ENCODE peak calls at places on chromosome 1, in eight cellular contexts. One of them, this sample, is unnamed. For H3K36me3, the result is how much of the 10 kb centered on the place peaks cover.

GRCh38 chr1:180863158-180863775 is 49.4 kb upstream of the KIAA1614 start:
- DNase-seq in lung: no peak
- DNase-seq in IMR-90: peak
- DNase-seq in trophoblast cell: peak
- DNase-seq in GM23338: peak
- DNase-seq in osteoblast: peak
- DNase-seq in mammary epithelial cell: peak
- DNase-seq in left ventricle myocardium inferior: no peak
- DNase-seq in this sample: no peak

GRCh38 chr1:53138991-53139884 is 3.2 kb downstream of the SLC1A7 start:
- DNase-seq in left ventricle myocardium inferior: no peak
- DNase-seq in mammary epithelial cell: no peak
- DNase-seq in trophoblast cell: no peak
- DNase-seq in GM23338: no peak
- DNase-seq in lung: no peak
- DNase-seq in IMR-90: peak
- DNase-seq in osteoblast: no peak
- DNase-seq in this sample: no peak

GRCh38 chr1:155326020-155326526 is 5.4 kb downstream of the RUSC1 start:
- DNase-seq in trophoblast cell: no peak
- DNase-seq in lung: no peak
- DNase-seq in GM23338: no peak
- DNase-seq in left ventricle myocardium inferior: no peak
- DNase-seq in IMR-90: no peak
- DNase-seq in osteoblast: peak
- DNase-seq in mammary epithelial cell: no peak
- DNase-seq in this sample: no peak

GRCh38 chr1:102970496-102971078 is 137.7 kb downstream of the COL11A1 start:
- DNase-seq in IMR-90: peak
- DNase-seq in GM23338: peak
- DNase-seq in left ventricle myocardium inferior: no peak
- DNase-seq in lung: no peak
- DNase-seq in osteoblast: peak
- DNase-seq in mammary epithelial cell: peak
- DNase-seq in trophoblast cell: peak
- DNase-seq in this sample: no peak

GRCh38 chr1:75786901-75787455 is 922 bp downstream of the RABGGTB start:
- DNase-seq in left ventricle myocardium inferior: no peak
- DNase-seq in IMR-90: no peak
- DNase-seq in lung: no peak
- DNase-seq in osteoblast: no peak
- DNase-seq in mammary epithelial cell: no peak
- DNase-seq in GM23338: no peak
- DNase-seq in trophoblast cell: no peak
- DNase-seq in this sample: no peak

GRCh38 chr1:160342953-160343869 is at the start of the genes COPA and NCSTN:
- DNase-seq in trophoblast cell: peak
- DNase-seq in osteoblast: peak
- DNase-seq in IMR-90: peak
- DNase-seq in mammary epithelial cell: peak
- DNase-seq in left ventricle myocardium inferior: peak
- DNase-seq in GM23338: peak
- DNase-seq in lung: peak
- DNase-seq in this sample: peak

GRCh38 chr1:201659576-201659975 is 120.6 kb downstream of the NAV1 start:
- DNase-seq in osteoblast: no peak
- DNase-seq in lung: no peak
- DNase-seq in GM23338: no peak
- DNase-seq in IMR-90: no peak
- DNase-seq in left ventricle myocardium inferior: no peak
- DNase-seq in trophoblast cell: no peak
- DNase-seq in mammary epithelial cell: no peak
- DNase-seq in this sample: no peak

GRCh38 chr1:53140451-53140850 is 2.0 kb downstream of the SLC1A7 start:
- DNase-seq in IMR-90: no peak
- DNase-seq in lung: no peak
- DNase-seq in GM23338: no peak
- DNase-seq in osteoblast: peak
- DNase-seq in mammary epithelial cell: no peak
- DNase-seq in left ventricle myocardium inferior: no peak
- DNase-seq in trophoblast cell: no peak
- DNase-seq in this sample: no peak

GRCh38 chr1:182392045-182393028 is 747 bp upstream of the GLUL start:
- DNase-seq in trophoblast cell: no peak
- DNase-seq in IMR-90: peak
- DNase-seq in osteoblast: peak
- DNase-seq in left ventricle myocardium inferior: peak
- DNase-seq in mammary epithelial cell: peak
- DNase-seq in lung: peak
- DNase-seq in GM23338: peak
- DNase-seq in this sample: no peak

GRCh38 chr1:197320991-197321531 is 53.0 kb downstream of the CRB1 start:
- DNase-seq in GM23338: no peak
- DNase-seq in left ventricle myocardium inferior: no peak
- DNase-seq in mammary epithelial cell: peak
- DNase-seq in osteoblast: peak
- DNase-seq in lung: no peak
- DNase-seq in IMR-90: peak
- DNase-seq in trophoblast cell: no peak
- DNase-seq in this sample: peak

GRCh38 chr1:95278173-95278988 is 44.4 kb downstream of the RWDD3 start:
- DNase-seq in IMR-90: no peak
- DNase-seq in mammary epithelial cell: no peak
- DNase-seq in GM23338: no peak
- DNase-seq in osteoblast: peak
- DNase-seq in lung: no peak
- DNase-seq in trophoblast cell: no peak
- DNase-seq in left ventricle myocardium inferior: no peak
- DNase-seq in this sample: no peak

GRCh38 chr1:243230914-243231313 is 24.2 kb downstream of the CEP170 start:
- DNase-seq in GM23338: peak
- DNase-seq in left ventricle myocardium inferior: no peak
- DNase-seq in trophoblast cell: no peak
- DNase-seq in IMR-90: peak
- DNase-seq in mammary epithelial cell: peak
- DNase-seq in osteoblast: no peak
- DNase-seq in lung: no peak
- DNase-seq in this sample: no peak

GRCh38 chr1:26291433-26291832 is 11.5 kb downstream of the SH3BGRL3 start:
- DNase-seq in lung: no peak
- DNase-seq in IMR-90: no peak
- DNase-seq in osteoblast: no peak
- DNase-seq in left ventricle myocardium inferior: no peak
- DNase-seq in GM23338: no peak
- DNase-seq in trophoblast cell: no peak
- DNase-seq in mammary epithelial cell: no peak
- DNase-seq in this sample: no peak

GRCh38 chr1:160623860-160624259 is 23.0 kb downstream of the SLAMF1 start:
- DNase-seq in left ventricle myocardium inferior: no peak
- DNase-seq in osteoblast: no peak
- DNase-seq in lung: no peak
- DNase-seq in IMR-90: no peak
- DNase-seq in trophoblast cell: no peak
- DNase-seq in mammary epithelial cell: no peak
- DNase-seq in GM23338: no peak
- DNase-seq in this sample: no peak

GRCh38 chr1:203117611-203118575 is 9.6 kb upstream of the ADORA1 start:
- DNase-seq in IMR-90: peak
- DNase-seq in osteoblast: peak
- DNase-seq in mammary epithelial cell: peak
- DNase-seq in left ventricle myocardium inferior: peak
- DNase-seq in lung: peak
- DNase-seq in trophoblast cell: peak
- DNase-seq in GM23338: peak
- DNase-seq in this sample: peak

GRCh38 chr1:227924168-227924837 is 23.4 kb downstream of the WNT9A start:
- DNase-seq in mammary epithelial cell: no peak
- DNase-seq in osteoblast: peak
- DNase-seq in lung: no peak
- DNase-seq in trophoblast cell: no peak
- DNase-seq in GM23338: no peak
- DNase-seq in left ventricle myocardium inferior: no peak
- DNase-seq in IMR-90: no peak
- DNase-seq in this sample: no peak

GRCh38 chr1:42730988-42731387 is 9.0 kb downstream of the CLDN19 start:
- DNase-seq in trophoblast cell: peak
- DNase-seq in osteoblast: no peak
- DNase-seq in IMR-90: no peak
- DNase-seq in lung: no peak
- DNase-seq in mammary epithelial cell: peak
- DNase-seq in left ventricle myocardium inferior: no peak
- DNase-seq in GM23338: peak
- DNase-seq in this sample: no peak

GRCh38 chr1:215032911-215033310 is 49.6 kb upstream of the KCNK2 start:
- DNase-seq in mammary epithelial cell: no peak
- DNase-seq in lung: no peak
- DNase-seq in trophoblast cell: no peak
- DNase-seq in left ventricle myocardium inferior: no peak
- DNase-seq in osteoblast: no peak
- DNase-seq in GM23338: no peak
- DNase-seq in IMR-90: no peak
- DNase-seq in this sample: no peak

GRCh38 chr1:95003433-95003738 is 69.4 kb downstream of the ALG14 start:
- DNase-seq in IMR-90: peak
- DNase-seq in osteoblast: no peak
- DNase-seq in mammary epithelial cell: no peak
- DNase-seq in trophoblast cell: no peak
- DNase-seq in left ventricle myocardium inferior: no peak
- DNase-seq in lung: no peak
- DNase-seq in GM23338: no peak
- DNase-seq in this sample: peak

GRCh38 chr1:93670141-93670540 is 11.5 kb downstream of the BCAR3 start:
- DNase-seq in osteoblast: peak
- DNase-seq in mammary epithelial cell: peak
- DNase-seq in trophoblast cell: no peak
- DNase-seq in GM23338: no peak
- DNase-seq in lung: peak
- DNase-seq in left ventricle myocardium inferior: peak
- DNase-seq in IMR-90: peak
- DNase-seq in this sample: peak
- H3K36me3 ChIP-seq in osteoblast: under half
- H3K36me3 ChIP-seq in mammary epithelial cell: half or more
- H3K36me3 ChIP-seq in trophoblast cell: under half
- H3K36me3 ChIP-seq in GM23338: under half
- H3K36me3 ChIP-seq in lung: under half
- H3K36me3 ChIP-seq in left ventricle myocardium inferior: under half
- H3K36me3 ChIP-seq in IMR-90: under half
- H3K36me3 ChIP-seq in this sample: half or more

DNA sequence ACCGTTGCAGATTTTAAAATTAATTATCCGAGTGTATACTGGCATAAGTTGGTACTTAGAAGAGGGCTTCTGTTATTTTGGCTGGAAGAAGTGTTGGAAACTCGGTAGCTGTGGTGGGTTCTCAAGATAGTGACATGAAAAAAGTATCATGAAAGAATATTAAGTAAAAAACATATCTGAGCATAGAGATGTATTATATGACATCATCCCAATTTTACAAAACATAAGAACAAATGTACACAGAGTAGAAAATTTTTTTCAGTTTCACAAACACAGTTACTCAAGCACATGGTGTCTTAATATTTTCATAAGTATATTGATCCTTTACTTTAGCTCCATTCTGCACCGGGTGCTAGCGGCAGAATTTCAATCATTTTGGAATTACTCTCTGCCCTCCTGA is 691 bp downstream of the IFI16 start:
- DNase-seq in osteoblast: no peak
- DNase-seq in mammary epithelial cell: no peak
- DNase-seq in lung: no peak
- DNase-seq in left ventricle myocardium inferior: no peak
- DNase-seq in IMR-90: no peak
- DNase-seq in trophoblast cell: no peak
- DNase-seq in GM23338: no peak
- DNase-seq in this sample: no peak
- H3K4me3 ChIP-seq in osteoblast: peak
- H3K4me3 ChIP-seq in mammary epithelial cell: peak
- H3K4me3 ChIP-seq in lung: peak
- H3K4me3 ChIP-seq in left ventricle myocardium inferior: peak
- H3K4me3 ChIP-seq in IMR-90: peak
- H3K4me3 ChIP-seq in trophoblast cell: no peak
- H3K4me3 ChIP-seq in GM23338: no peak
- H3K4me3 ChIP-seq in this sample: peak

DNA sequence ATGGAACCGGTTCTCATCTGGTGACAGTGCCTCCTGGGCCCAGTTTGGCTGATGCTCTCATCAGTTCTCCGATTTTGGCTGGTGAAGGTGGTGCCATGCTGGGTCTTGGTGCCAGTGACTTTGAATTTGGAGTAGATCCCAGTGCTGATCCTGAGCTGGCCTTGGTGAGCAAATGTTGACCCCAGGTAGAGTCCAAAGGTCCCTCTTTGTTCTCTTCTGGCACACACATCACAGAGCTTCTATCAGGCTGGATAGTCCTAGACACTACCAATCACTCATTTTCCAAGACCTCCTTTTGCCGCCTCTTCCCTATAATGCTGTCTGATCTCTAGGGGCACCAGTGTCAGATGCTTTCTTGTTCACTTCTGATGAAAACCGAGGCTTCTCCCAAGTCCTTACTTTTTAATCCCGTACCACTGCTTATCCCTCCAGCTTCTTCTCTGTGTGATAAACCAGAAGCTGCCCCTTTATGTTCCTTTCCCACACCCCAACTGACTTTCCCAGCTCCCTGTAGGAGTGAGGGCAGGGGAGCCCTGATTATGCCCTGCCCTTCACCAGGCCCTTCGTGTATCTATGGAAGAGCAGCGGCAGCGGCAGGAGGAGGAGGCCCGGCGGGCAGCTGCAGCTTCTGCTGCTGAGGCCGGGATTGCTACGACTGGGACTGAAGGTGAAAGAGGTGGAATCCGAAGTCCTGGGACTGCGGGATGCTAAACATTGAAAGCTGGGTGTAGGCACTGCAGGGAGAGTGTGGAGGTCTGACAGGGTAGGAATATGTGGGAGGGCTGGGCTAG is 11.1 kb downstream of the PSMD4 start:
- DNase-seq in GM23338: no peak
- DNase-seq in lung: no peak
- DNase-seq in left ventricle myocardium inferior: no peak
- DNase-seq in IMR-90: no peak
- DNase-seq in osteoblast: peak
- DNase-seq in mammary epithelial cell: no peak
- DNase-seq in trophoblast cell: no peak
- DNase-seq in this sample: no peak
- H3K36me3 ChIP-seq in GM23338: under half
- H3K36me3 ChIP-seq in lung: under half
- H3K36me3 ChIP-seq in left ventricle myocardium inferior: half or more
- H3K36me3 ChIP-seq in IMR-90: half or more
- H3K36me3 ChIP-seq in osteoblast: half or more
- H3K36me3 ChIP-seq in mammary epithelial cell: under half
- H3K36me3 ChIP-seq in trophoblast cell: under half
- H3K36me3 ChIP-seq in this sample: half or more

DNA sequence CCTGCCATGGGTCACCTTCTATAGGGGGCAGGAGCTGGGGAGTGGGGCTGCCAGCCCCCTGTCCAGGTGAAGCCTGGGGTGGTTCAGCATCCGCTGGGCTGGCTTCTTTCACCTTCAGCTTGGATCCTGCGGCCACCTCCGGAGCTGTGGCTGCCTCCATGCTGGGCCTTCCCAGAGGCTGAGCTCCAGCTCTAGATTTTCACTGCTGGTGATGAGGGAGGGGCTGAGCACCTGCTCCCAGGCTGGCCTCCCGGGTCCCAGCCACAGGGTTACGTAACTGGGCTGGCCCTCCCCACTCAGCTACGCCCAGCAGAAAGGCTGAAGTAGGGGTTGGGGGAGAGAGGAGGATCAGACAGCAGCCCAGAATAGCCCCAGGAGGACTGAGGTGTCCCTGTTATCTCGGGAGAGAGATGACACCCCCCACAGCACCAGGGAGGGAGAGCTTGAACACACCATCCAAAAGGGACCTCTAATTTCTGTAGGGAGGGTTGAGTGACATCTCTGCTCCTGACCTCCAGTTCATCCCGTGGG is at the start of gene MYBPHL:
- DNase-seq in trophoblast cell: no peak
- DNase-seq in lung: no peak
- DNase-seq in osteoblast: peak
- DNase-seq in GM23338: no peak
- DNase-seq in mammary epithelial cell: no peak
- DNase-seq in left ventricle myocardium inferior: no peak
- DNase-seq in IMR-90: no peak
- DNase-seq in this sample: no peak
- H3K4me3 ChIP-seq in trophoblast cell: no peak
- H3K4me3 ChIP-seq in lung: no peak
- H3K4me3 ChIP-seq in osteoblast: no peak
- H3K4me3 ChIP-seq in GM23338: no peak
- H3K4me3 ChIP-seq in mammary epithelial cell: no peak
- H3K4me3 ChIP-seq in left ventricle myocardium inferior: peak
- H3K4me3 ChIP-seq in IMR-90: no peak
- H3K4me3 ChIP-seq in this sample: no peak